ENCODE peak calls at places on chromosomes 12 and 14, in five cellular contexts. Q, B, J, D and C are unnamed samples.

GRCh38 chr12:38713294-38713693 is 192.1 kb downstream of the CPNE8 start:
- DNase-seq in Q (no peak), B (no peak), J (peak), D (no peak), C (no peak)

GRCh38 chr12:130832561-130833209 is 6.4 kb downstream of the STX2 start:
- DNase-seq in Q (peak), B (no peak), J (no peak), D (no peak), C (no peak)

GRCh38 chr14:68820999-68821683 is 28.3 kb upstream of the ZFP36L1 start:
- DNase-seq in Q (no peak), B (no peak), J (peak), D (peak), C (no peak)

GRCh38 chr14:103594265-103594664 is 31.5 kb downstream of the COA8 start:
- DNase-seq in Q (no peak), B (no peak), J (no peak), D (no peak), C (peak)

GRCh38 chr12:43241971-43242370 is 310.0 kb downstream of the ADAMTS20 start:
- DNase-seq in Q (no peak), B (no peak), J (no peak), D (no peak), C (no peak)

GRCh38 chr14:50955373-50956043 is 11.2 kb upstream of the PYGL start:
- DNase-seq in Q (peak), B (no peak), J (peak), D (no peak), C (peak)

GRCh38 chr12:24596768-24597388 is 352.0 kb downstream of the BCAT1 start:
- DNase-seq in Q (peak), B (no peak), J (peak), D (no peak), C (peak)

GRCh38 chr12:121005346-121005815 is 10.9 kb downstream of the C12orf43 start:
- DNase-seq in Q (peak), B (peak), J (peak), D (no peak), C (peak)

GRCh38 chr12:105271364-105271763 is 35.4 kb upstream of the APPL2 start:
- DNase-seq in Q (no peak), B (no peak), J (no peak), D (no peak), C (no peak)

GRCh38 chr12:64459388-64460024 is 7.6 kb downstream of the TBK1 start:
- DNase-seq in Q (peak), B (no peak), J (no peak), D (no peak), C (no peak)

GRCh38 chr12:96036765-96037455 is 1.5 kb upstream of the LTA4H start:
- DNase-seq in Q (no peak), B (no peak), J (no peak), D (no peak), C (no peak)

GRCh38 chr14:92489394-92490238 is 24.0 kb upstream of the RIN3 start:
- DNase-seq in Q (no peak), B (peak), J (no peak), D (no peak), C (no peak)

GRCh38 chr12:52873513-52873831 is 24.7 kb upstream of the KRT78 start:
- DNase-seq in Q (no peak), B (no peak), J (no peak), D (no peak), C (no peak)

GRCh38 chr12:80936642-80937390 is 918 bp downstream of the LIN7A start:
- DNase-seq in Q (no peak), B (peak), J (peak), D (no peak), C (peak)

GRCh38 chr14:47009615-47010014 is 358.0 kb upstream of the RPL10L start:
- DNase-seq in Q (no peak), B (no peak), J (no peak), D (no peak), C (no peak)

GRCh38 chr12:45231515-45232145 is 15.7 kb downstream of the ANO6 start:
- DNase-seq in Q (no peak), B (no peak), J (no peak), D (no peak), C (peak)

GRCh38 chr14:96088131-96088880 is 49.1 kb downstream of the C14orf132 start:
- DNase-seq in Q (no peak), B (no peak), J (no peak), D (no peak), C (no peak)

GRCh38 chr12:106248849-106249371 is 1.1 kb upstream of the CKAP4 start:
- DNase-seq in Q (no peak), B (no peak), J (no peak), D (no peak), C (no peak)

GRCh38 chr12:26226629-26227375 is 31.4 kb downstream of the SSPN start:
- DNase-seq in Q (no peak), B (peak), J (peak), D (no peak), C (no peak)

GRCh38 chr14:100278702-100279101 is 27.5 kb downstream of the SLC25A29 start:
- DNase-seq in Q (no peak), B (no peak), J (no peak), D (no peak), C (peak)

GRCh38 chr12:122834229-122834920 is 882 bp upstream of the HIP1R start:
- DNase-seq in Q (peak), B (no peak), J (peak), D (no peak), C (peak)

GRCh38 chr14:102586420-102587119 is 5.9 kb upstream of the RCOR1 start:
- DNase-seq in Q (no peak), B (no peak), J (no peak), D (no peak), C (no peak)

GRCh38 chr12:29639893-29640495 is 142.5 kb upstream of the OVCH1 start:
- DNase-seq in Q (no peak), B (no peak), J (no peak), D (no peak), C (no peak)

GRCh38 chr12:11906284-11906935 is 164.3 kb upstream of the BCL2L14 start:
- DNase-seq in Q (no peak), B (no peak), J (no peak), D (no peak), C (no peak)

GRCh38 chr14:67704018-67704417 is 2.3 kb downstream of the RDH12 start:
- DNase-seq in Q (no peak), B (no peak), J (no peak), D (no peak), C (no peak)

GRCh38 chr14:23494223-23494622 is 24.7 kb downstream of the NGDN start:
- DNase-seq in Q (no peak), B (peak), J (peak), D (no peak), C (peak)

GRCh38 chr14:89268514-89268913 is 148.5 kb downstream of the FOXN3 start:
- DNase-seq in Q (no peak), B (no peak), J (no peak), D (no peak), C (no peak)

GRCh38 chr14:92589213-92589852 is 75.8 kb downstream of the RIN3 start:
- DNase-seq in Q (peak), B (no peak), J (no peak), D (no peak), C (peak)

GRCh38 chr12:93827669-93828068 is 150.5 kb downstream of the CRADD start:
- DNase-seq in Q (no peak), B (no peak), J (no peak), D (no peak), C (no peak)

GRCh38 chr14:32908487-32909084 is 30.1 kb upstream of the NPAS3 start:
- DNase-seq in Q (no peak), B (no peak), J (no peak), D (no peak), C (no peak)

GRCh38 chr14:55898938-55899337 is 219.3 kb upstream of the PELI2 start:
- DNase-seq in Q (no peak), B (no peak), J (no peak), D (no peak), C (no peak)

GRCh38 chr14:102187583-102188001 is 47.9 kb downstream of the WDR20 start:
- DNase-seq in Q (no peak), B (no peak), J (no peak), D (no peak), C (no peak)

GRCh38 chr14:70670992-70671651 is 29.4 kb downstream of the TTC9 start:
- DNase-seq in Q (no peak), B (no peak), J (no peak), D (no peak), C (no peak)

GRCh38 chr14:52877628-52878027 is 73.2 kb downstream of the FERMT2 start:
- DNase-seq in Q (no peak), B (no peak), J (no peak), D (no peak), C (no peak)

GRCh38 chr12:106342397-106343212 is 14.9 kb upstream of the POLR3B start:
- DNase-seq in Q (peak), B (no peak), J (no peak), D (no peak), C (peak)

GRCh38 chr12:6116481-6117021 is 7.9 kb downstream of the VWF start:
- DNase-seq in Q (no peak), B (no peak), J (no peak), D (no peak), C (peak)

GRCh38 chr14:65502676-65503124 is 90.2 kb downstream of the FUT8 start:
- DNase-seq in Q (no peak), B (no peak), J (no peak), D (peak), C (no peak)

GRCh38 chr12:128637616-128638606 is 185.8 kb downstream of the SLC15A4 start:
- DNase-seq in Q (no peak), B (no peak), J (no peak), D (peak), C (no peak)

GRCh38 chr12:108722463-108722862 is 8.9 kb downstream of the CORO1C start:
- DNase-seq in Q (no peak), B (no peak), J (no peak), D (no peak), C (no peak)
- TF ChIP-seq GABPA in Q (no peak), B (no peak), J (no peak), D (no peak), C (no peak)

GRCh38 chr14:48788771-48789170 is 797.4 kb downstream of the RPS29 start:
- DNase-seq in Q (no peak), B (no peak), J (no peak), D (no peak), C (no peak)

GRCh38 chr14:48792376-48793024 is 793.7 kb downstream of the RPS29 start:
- DNase-seq in Q (no peak), B (no peak), J (no peak), D (no peak), C (peak)
- H2AFZ ChIP-seq in Q (no peak), B (peak), J (no peak), D (no peak), C (no peak)

GRCh38 chr12:65977384-65977783 is 153.1 kb downstream of the HMGA2 start:
- DNase-seq in Q (no peak), B (no peak), J (no peak), D (no peak), C (no peak)
- TF ChIP-seq GABPA in Q (no peak), B (no peak), J (no peak), D (no peak), C (no peak)

GRCh38 chr14:73787760-73788508 is 63.7 kb upstream of the PTGR2 start:
- DNase-seq in Q (peak), B (no peak), J (no peak), D (no peak), C (no peak)

GRCh38 chr14:73786942-73787759 is 64.5 kb upstream of the PTGR2 start:
- DNase-seq in Q (peak), B (peak), J (peak), D (no peak), C (no peak)

GRCh38 chr14:73788871-73789590 is 62.6 kb upstream of the PTGR2 start:
- DNase-seq in Q (no peak), B (no peak), J (no peak), D (no peak), C (no peak)

GRCh38 chr14:73792476-73792875 is 59.2 kb upstream of the PTGR2 start:
- DNase-seq in Q (no peak), B (no peak), J (no peak), D (no peak), C (no peak)

DNA sequence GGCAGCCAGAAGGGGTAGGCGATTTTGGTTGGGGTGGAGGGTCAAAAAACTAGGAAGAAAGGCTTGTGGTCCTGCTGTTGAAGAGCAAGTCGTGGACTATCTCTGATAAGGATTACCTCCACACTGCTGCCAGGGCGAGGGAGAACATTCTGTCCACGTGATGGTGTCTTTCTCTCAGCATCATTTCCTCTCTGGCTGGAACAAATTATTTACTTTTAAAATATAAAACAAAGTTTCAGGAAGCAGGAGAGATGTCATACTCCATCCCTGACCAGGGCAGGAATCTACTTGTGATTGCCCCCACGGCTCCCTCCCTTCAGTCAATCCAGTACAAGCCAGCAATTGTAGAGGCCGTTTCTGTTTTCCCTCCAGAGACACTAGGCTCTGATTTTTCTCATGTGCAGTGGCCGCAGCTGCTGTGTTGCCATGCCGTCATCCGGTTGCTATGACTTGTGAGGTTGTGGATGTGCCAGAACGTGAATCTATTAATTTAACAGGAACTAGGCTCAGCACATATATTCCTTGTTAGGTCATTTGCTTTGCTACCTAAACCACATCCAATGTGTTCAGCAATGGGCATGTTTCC is 61.5 kb upstream of the PTGR2 start:
- DNase-seq in Q (no peak), B (no peak), J (no peak), D (no peak), C (no peak)
- H2AFZ ChIP-seq in Q (peak), B (no peak), J (no peak), D (no peak), C (no peak)

DNA sequence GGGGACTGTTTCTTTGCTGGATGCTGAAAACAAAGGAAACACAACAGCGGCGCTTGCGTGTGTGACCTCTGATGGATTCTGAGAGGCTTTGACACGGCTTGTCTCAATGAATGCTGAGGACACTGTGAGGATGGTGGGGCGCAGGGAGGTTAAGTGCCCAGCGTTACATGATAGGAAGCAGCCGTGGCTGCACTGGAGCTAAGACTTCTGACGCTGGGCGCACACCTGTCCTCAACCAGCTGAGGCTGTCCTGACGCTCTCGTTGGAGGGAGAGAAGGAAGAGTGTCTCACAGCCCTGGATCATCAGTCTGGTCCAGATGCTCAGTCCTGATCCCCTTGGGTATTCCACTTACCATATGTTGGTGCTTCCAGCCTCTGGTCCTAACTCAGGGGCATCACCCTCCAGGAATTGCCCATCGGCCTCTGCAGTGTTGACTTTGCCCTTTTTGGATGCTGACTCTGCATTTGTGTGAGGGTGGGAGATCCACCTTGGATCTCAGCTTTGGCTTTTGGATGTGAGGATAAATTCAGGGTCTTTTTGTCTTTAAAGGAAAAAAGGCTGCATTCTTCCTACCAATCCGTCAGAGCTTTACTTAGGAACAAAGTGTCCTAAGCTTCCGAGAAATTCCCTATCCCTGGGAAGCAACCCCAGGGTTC is 125.2 kb downstream of the ZNF664 start:
- DNase-seq in Q (no peak), B (no peak), J (no peak), D (no peak), C (no peak)
- TF ChIP-seq GABPA in Q (no peak), B (no peak), J (no peak), D (no peak), C (no peak)

GRCh38 chr14:91173867-91174266 is 60.0 kb downstream of the DGLUCY start:
- DNase-seq in Q (peak), B (no peak), J (no peak), D (no peak), C (no peak)

GRCh38 chr14:91175296-91175695 is 61.4 kb downstream of the DGLUCY start:
- DNase-seq in Q (no peak), B (no peak), J (no peak), D (no peak), C (no peak)

GRCh38 chr14:91177797-91178147 is 63.9 kb downstream of the DGLUCY start:
- DNase-seq in Q (no peak), B (no peak), J (no peak), D (no peak), C (no peak)

GRCh38 chr14:91175802-91176201 is 61.9 kb downstream of the DGLUCY start:
- DNase-seq in Q (no peak), B (no peak), J (no peak), D (no peak), C (no peak)

DNA sequence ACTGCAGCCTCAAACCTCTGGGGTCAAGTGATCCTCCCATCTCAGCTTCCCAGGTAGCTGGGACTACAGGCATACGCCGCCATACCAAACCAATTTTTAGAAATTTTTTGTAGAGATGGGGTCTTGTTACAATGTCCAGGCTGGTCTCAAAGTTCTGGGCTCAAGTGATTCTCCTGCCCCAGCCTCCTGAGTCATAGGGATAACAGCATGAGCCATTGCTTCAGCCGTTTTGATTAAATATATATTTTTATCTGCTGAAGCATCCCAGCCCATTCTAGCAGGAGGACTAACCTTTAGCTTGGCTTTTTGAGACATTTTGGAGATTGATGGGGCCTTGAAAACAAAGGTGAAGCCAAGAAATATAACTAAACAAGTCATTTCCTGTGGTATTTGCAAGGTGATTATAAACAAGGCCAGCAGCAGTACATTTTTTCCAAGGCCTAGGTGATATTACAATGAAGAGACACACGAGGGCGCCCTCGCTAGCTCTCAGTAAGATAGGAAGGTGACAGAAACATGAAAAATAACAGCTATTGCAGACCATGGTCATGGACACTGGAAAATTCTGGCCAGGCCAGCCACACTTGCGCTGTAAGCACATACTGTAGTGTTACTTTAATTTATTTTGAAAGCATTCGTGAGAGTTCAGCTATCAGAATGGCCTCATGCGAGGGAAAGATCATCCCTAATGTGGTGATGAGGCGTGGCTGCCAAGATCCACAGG is 63.4 kb downstream of the DGLUCY start:
- DNase-seq in Q (peak), B (peak), J (peak), D (peak), C (peak)
- H2AFZ ChIP-seq in Q (no peak), B (no peak), J (no peak), D (no peak), C (no peak)

GRCh38 chr14:64118892-64119291 is 175.3 kb downstream of the ESR2 start:
- DNase-seq in Q (no peak), B (no peak), J (no peak), D (no peak), C (no peak)
- TF ChIP-seq GABPA in Q (no peak), B (no peak), J (no peak), D (no peak), C (no peak)